ENCODE peak calls at places on chromosomes 5 and 9, in eight cellular contexts. C is breast epithelium, M is GM12878, O is prostate gland, P is stomach, A is HCT116, D is Panc1, Y is transverse colon. G is an unnamed sample.

GRCh38 chr5:65624570-65625555 is at the start of the genes SHLD3 and TRAPPC13:
- DNase-seq in C (peak), M (peak), O (peak), P (peak), A (peak), D (peak), Y (peak), G (peak)

GRCh38 chr5:154642499-154643245 is 112.5 kb upstream of the LARP1 start:
- DNase-seq in C (no peak), M (no peak), O (no peak), P (no peak), A (peak), D (no peak), Y (no peak), G (peak)

GRCh38 chr9:1939926-1940368 is 75.2 kb upstream of the SMARCA2 start:
- DNase-seq in C (no peak), M (peak), O (no peak), P (peak), A (peak), D (peak), Y (peak), G (peak)

GRCh38 chr5:173971681-173972080 is 17.3 kb upstream of the C5orf47 start:
- DNase-seq in C (no peak), M (no peak), O (no peak), P (no peak), A (no peak), D (no peak), Y (no peak), G (no peak)

GRCh38 chr5:75055727-75056144 is 3.4 kb upstream of the GCNT4 start:
- DNase-seq in C (no peak), M (no peak), O (no peak), P (no peak), A (no peak), D (no peak), Y (no peak), G (no peak)

GRCh38 chr9:96395964-96396363 is 12.5 kb upstream of the SLC35D2 start:
- DNase-seq in C (peak), M (no peak), O (no peak), P (no peak), A (no peak), D (no peak), Y (no peak), G (no peak)

GRCh38 chr5:98455660-98456059 is 317.8 kb upstream of the RGMB start:
- DNase-seq in C (no peak), M (no peak), O (no peak), P (no peak), A (no peak), D (no peak), Y (no peak), G (no peak)

GRCh38 chr9:135036861-135037465 is 50.5 kb upstream of the OLFM1 start:
- DNase-seq in C (no peak), M (no peak), O (no peak), P (peak), A (no peak), D (no peak), Y (no peak), G (no peak)

GRCh38 chr9:76559283-76559682 is 100.3 kb downstream of the GCNT1 start:
- DNase-seq in C (no peak), M (no peak), O (no peak), P (no peak), A (no peak), D (no peak), Y (no peak), G (peak)

GRCh38 chr9:131020388-131020787 is 11.4 kb downstream of the LAMC3 start:
- DNase-seq in C (no peak), M (no peak), O (no peak), P (no peak), A (no peak), D (no peak), Y (no peak), G (no peak)

GRCh38 chr5:41796061-41796460 is 74.2 kb downstream of the OXCT1 start:
- DNase-seq in C (no peak), M (no peak), O (no peak), P (no peak), A (no peak), D (no peak), Y (no peak), G (no peak)

GRCh38 chr5:132464155-132464939 is 26.2 kb downstream of the IRF1 start:
- DNase-seq in C (no peak), M (no peak), O (no peak), P (no peak), A (no peak), D (no peak), Y (peak), G (no peak)

GRCh38 chr5:98443916-98444315 is 329.5 kb upstream of the RGMB start:
- DNase-seq in C (no peak), M (no peak), O (no peak), P (no peak), A (no peak), D (no peak), Y (no peak), G (no peak)

GRCh38 chr9:95157491-95158151 is 159.9 kb downstream of the FANCC start:
- DNase-seq in C (peak), M (peak), O (peak), P (no peak), A (no peak), D (no peak), Y (peak), G (no peak)

GRCh38 chr5:134503088-134503936 is 22.2 kb upstream of the JADE2 start:
- DNase-seq in C (peak), M (peak), O (no peak), P (peak), A (peak), D (no peak), Y (peak), G (peak)

GRCh38 chr5:172493906-172494305 is 39.6 kb upstream of the SH3PXD2B start:
- DNase-seq in C (no peak), M (no peak), O (no peak), P (no peak), A (no peak), D (no peak), Y (no peak), G (no peak)

GRCh38 chr9:33116855-33117254 is 40.4 kb upstream of the SMU1 start:
- DNase-seq in C (no peak), M (no peak), O (no peak), P (no peak), A (no peak), D (no peak), Y (no peak), G (no peak)

GRCh38 chr9:3244963-3245653 is 280.7 kb downstream of the RFX3 start:
- DNase-seq in C (no peak), M (peak), O (no peak), P (no peak), A (no peak), D (no peak), Y (no peak), G (peak)

GRCh38 chr9:89743576-89744254 is 138.9 kb downstream of the GADD45G start:
- DNase-seq in C (peak), M (peak), O (peak), P (no peak), A (no peak), D (no peak), Y (no peak), G (no peak)

GRCh38 chr9:73132034-73132776 is 19.5 kb upstream of the ANXA1 start:
- DNase-seq in C (peak), M (peak), O (peak), P (peak), A (no peak), D (no peak), Y (peak), G (peak)

GRCh38 chr9:89684912-89685636 is 80.3 kb downstream of the GADD45G start:
- DNase-seq in C (no peak), M (no peak), O (no peak), P (peak), A (no peak), D (no peak), Y (no peak), G (no peak)

GRCh38 chr5:55821731-55822512 is 29.2 kb upstream of the IL31RA start:
- DNase-seq in C (no peak), M (no peak), O (no peak), P (peak), A (no peak), D (no peak), Y (no peak), G (no peak)

GRCh38 chr5:133690746-133691145 is 78.4 kb upstream of the FSTL4 start:
- DNase-seq in C (no peak), M (no peak), O (no peak), P (no peak), A (no peak), D (no peak), Y (no peak), G (no peak)

GRCh38 chr9:13088734-13089427 is 190.6 kb downstream of the MPDZ start:
- DNase-seq in C (no peak), M (no peak), O (peak), P (no peak), A (peak), D (peak), Y (peak), G (no peak)

GRCh38 chr5:137693951-137694721 is 41.8 kb downstream of the KLHL3 start:
- DNase-seq in C (no peak), M (no peak), O (no peak), P (no peak), A (no peak), D (no peak), Y (no peak), G (no peak)

GRCh38 chr5:401216-402034 is 41.6 kb upstream of the EXOC3 start:
- DNase-seq in C (peak), M (no peak), O (peak), P (no peak), A (no peak), D (no peak), Y (no peak), G (no peak)

GRCh38 chr5:103953601-103954382 is 391.2 kb upstream of the NUDT12 start:
- DNase-seq in C (no peak), M (no peak), O (no peak), P (no peak), A (no peak), D (no peak), Y (no peak), G (no peak)
- H3K4me3 ChIP-seq in C (no peak), M (no peak), O (no peak), P (no peak), A (no peak), D (no peak), Y (no peak), G (no peak)

GRCh38 chr5:20445326-20445860 is 457.4 kb upstream of the CDH18 start:
- DNase-seq in C (no peak), M (no peak), O (no peak), P (no peak), A (no peak), D (no peak), Y (no peak), G (no peak)
- TF ChIP-seq POLR2AphosphoS5 in C (no peak), M (no peak), O (no peak), P (no peak), A (no peak), D (no peak), Y (no peak), G (no peak)

GRCh38 chr5:142432369-142432863 is 107.6 kb upstream of the SPRY4 start:
- DNase-seq in C (peak), M (no peak), O (peak), P (peak), A (no peak), D (no peak), Y (peak), G (no peak)
- H3K4me3 ChIP-seq in C (no peak), M (no peak), O (no peak), P (no peak), A (no peak), D (no peak), Y (no peak), G (no peak)

DNA sequence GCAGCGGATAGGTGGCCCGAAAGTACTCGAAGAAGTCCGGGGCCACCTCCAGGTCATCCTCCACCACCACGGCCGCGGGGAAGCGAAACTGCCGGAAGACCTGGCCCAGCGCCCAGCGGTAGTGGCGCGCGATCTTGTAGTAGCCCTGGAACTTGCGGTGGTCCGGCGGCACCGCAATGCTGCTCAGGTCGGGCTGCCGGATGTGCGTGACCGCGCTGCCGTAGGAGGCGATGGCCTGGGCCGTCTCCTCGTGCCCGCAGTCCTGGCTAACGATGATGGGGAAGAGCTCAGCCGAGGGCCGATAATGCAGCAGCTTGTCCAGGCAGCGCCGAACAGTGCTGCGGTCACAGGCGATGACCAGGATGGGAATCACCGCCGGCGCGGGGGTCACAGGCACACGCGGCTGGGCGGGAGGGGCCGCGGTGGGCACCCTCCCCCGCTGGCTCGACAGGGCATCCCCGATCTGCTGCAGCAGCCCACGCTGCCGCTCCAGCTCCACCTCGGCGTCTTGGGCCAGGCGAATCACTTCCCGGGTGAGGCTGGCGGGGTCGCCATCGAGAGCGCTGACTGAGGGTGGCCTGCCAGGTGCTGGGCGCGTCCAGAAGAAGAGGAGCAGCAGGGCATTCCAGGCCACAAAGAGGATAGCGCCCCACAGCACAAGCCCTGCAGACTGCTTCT is 10.2 kb downstream of the MGAT1 start:
- DNase-seq in C (no peak), M (no peak), O (no peak), P (no peak), A (no peak), D (no peak), Y (no peak), G (no peak)
- TF ChIP-seq POLR2AphosphoS5 in C (no peak), M (no peak), O (no peak), P (no peak), A (no peak), D (no peak), Y (no peak), G (no peak)